ENCODE peak calls at places on chromosomes 5 and 9, in ten cellular contexts. X, F, O, P, C, I, Z, S, A and B are unnamed samples. For H3K27me3, the result is how much of the 10 kb centered on the place peaks cover.

GRCh38 chr9:79757906-79758669 is 186.3 kb downstream of the TLE4 start:
- DNase-seq in O (no peak), P (no peak), C (no peak), F (no peak), S (no peak), X (no peak), I (peak), A (no peak), Z (no peak), B (no peak)

GRCh38 chr9:79129865-79130480 is 441.8 kb upstream of the TLE4 start:
- DNase-seq in C (peak), P (peak), S (peak), A (no peak), F (peak), I (peak), O (peak), Z (no peak), X (peak), B (peak)

GRCh38 chr5:73119492-73120157 is 750 bp upstream of the TMEM171 start:
- DNase-seq in F (peak), I (no peak), P (no peak), C (peak), S (no peak), A (no peak), O (peak), Z (no peak), X (no peak), B (peak)

GRCh38 chr9:14314929-14315753 is 1.2 kb upstream of the NFIB start:
- DNase-seq in A (peak), O (peak), X (peak), C (peak), F (peak), Z (peak), I (peak), S (peak), P (peak), B (peak)

GRCh38 chr5:42570946-42571625 is 147.8 kb downstream of the GHR start:
- DNase-seq in S (no peak), X (no peak), A (no peak), F (no peak), C (no peak), P (no peak), I (peak), Z (no peak), O (peak), B (no peak)

GRCh38 chr9:35748239-35748857 is 680 bp downstream of the GBA2 start:
- DNase-seq in F (no peak), P (no peak), A (no peak), C (no peak), S (no peak), Z (no peak), I (peak), O (peak), X (no peak), B (no peak)

GRCh38 chr5:176863765-176864098 is 35.4 kb downstream of the HK3 start:
- DNase-seq in S (no peak), X (no peak), Z (no peak), P (no peak), A (no peak), I (no peak), F (no peak), C (peak), O (no peak), B (no peak)

GRCh38 chr5:50927953-50928352 is 261.5 kb downstream of the PARP8 start:
- DNase-seq in C (no peak), O (no peak), P (no peak), X (no peak), F (no peak), S (no peak), A (no peak), I (no peak), Z (no peak), B (no peak)

GRCh38 chr5:592158-592557 is 20.0 kb upstream of the CEP72 start:
- DNase-seq in S (no peak), C (no peak), Z (no peak), P (no peak), A (peak), X (no peak), I (no peak), F (no peak), O (no peak), B (no peak)

GRCh38 chr5:33772276-33772990 is 119.4 kb downstream of the ADAMTS12 start:
- DNase-seq in C (no peak), I (peak), X (no peak), Z (no peak), S (no peak), P (no peak), A (no peak), O (peak), F (no peak), B (no peak)

GRCh38 chr5:162473051-162473714 is 405.6 kb downstream of the GABRG2 start:
- DNase-seq in A (no peak), S (no peak), F (no peak), Z (no peak), I (no peak), C (no peak), O (no peak), X (no peak), P (no peak), B (no peak)

GRCh38 chr9:120336021-120336752 is 243.8 kb downstream of the CDK5RAP2 start:
- DNase-seq in X (no peak), Z (no peak), P (no peak), O (peak), F (no peak), C (no peak), S (no peak), I (peak), A (no peak), B (no peak)

GRCh38 chr9:118422513-118422912 is 718.3 kb downstream of the TLR4 start:
- DNase-seq in X (no peak), F (no peak), A (no peak), O (no peak), Z (no peak), P (no peak), S (no peak), I (no peak), C (no peak), B (no peak)

GRCh38 chr5:26432393-26432792 is 606.0 kb downstream of the CDH9 start:
- DNase-seq in C (no peak), P (no peak), A (no peak), S (no peak), X (no peak), F (no peak), I (no peak), O (no peak), Z (no peak), B (no peak)

GRCh38 chr5:97838214-97838613 is 655.2 kb upstream of the RIOK2 start:
- DNase-seq in A (no peak), F (no peak), P (no peak), O (peak), Z (no peak), I (peak), X (no peak), S (no peak), C (no peak), B (no peak)

GRCh38 chr9:137055385-137056364 is 1.8 kb upstream of the ENTPD2 start:
- DNase-seq in S (peak), X (peak), Z (no peak), I (peak), P (peak), A (no peak), F (peak), O (no peak), C (peak), B (peak)

GRCh38 chr9:128909859-128910258 is 10.9 kb upstream of the PHYHD1 start:
- DNase-seq in Z (no peak), P (no peak), X (no peak), O (no peak), F (no peak), S (no peak), I (no peak), A (no peak), C (no peak), B (no peak)

GRCh38 chr5:98768160-98769005 is 5.1 kb upstream of the RGMB start:
- DNase-seq in O (no peak), F (peak), C (peak), X (peak), S (peak), Z (no peak), A (peak), P (peak), I (peak), B (peak)

GRCh38 chr5:145925353-145925752 is 11.0 kb upstream of the SH3RF2 start:
- DNase-seq in O (peak), C (no peak), X (no peak), I (peak), A (no peak), P (no peak), Z (no peak), F (no peak), S (no peak), B (no peak)

GRCh38 chr9:15220658-15221310 is 86.2 kb downstream of the TTC39B start:
- DNase-seq in A (no peak), C (no peak), P (no peak), Z (no peak), S (no peak), O (no peak), I (peak), F (no peak), X (no peak), B (no peak)

GRCh38 chr9:36892279-36892678 is 141.8 kb downstream of the PAX5 start:
- DNase-seq in C (no peak), I (no peak), S (no peak), Z (no peak), F (no peak), O (peak), P (no peak), X (no peak), A (no peak), B (no peak)

GRCh38 chr9:36891341-36891811 is 142.7 kb downstream of the PAX5 start:
- DNase-seq in A (no peak), S (no peak), C (no peak), X (no peak), O (no peak), F (peak), Z (no peak), P (no peak), I (no peak), B (no peak)

GRCh38 chr9:36884721-36885120 is 149.3 kb downstream of the PAX5 start:
- DNase-seq in X (no peak), C (no peak), A (no peak), F (no peak), S (no peak), Z (no peak), P (no peak), I (no peak), O (no peak), B (no peak)

GRCh38 chr9:36893148-36893547 is 140.9 kb downstream of the PAX5 start:
- DNase-seq in C (no peak), X (no peak), I (no peak), F (no peak), A (no peak), P (no peak), Z (no peak), S (no peak), O (no peak), B (no peak)

GRCh38 chr9:36888551-36888950 is 145.5 kb downstream of the PAX5 start:
- DNase-seq in I (no peak), Z (no peak), A (peak), S (no peak), X (no peak), O (no peak), F (no peak), C (no peak), P (no peak), B (no peak)
- H3K27me3 ChIP-seq in I (half or more), Z (under half), A (under half), S (under half), X (under half), O (under half), F (under half), C (under half), P (half or more), B (under half)

DNA sequence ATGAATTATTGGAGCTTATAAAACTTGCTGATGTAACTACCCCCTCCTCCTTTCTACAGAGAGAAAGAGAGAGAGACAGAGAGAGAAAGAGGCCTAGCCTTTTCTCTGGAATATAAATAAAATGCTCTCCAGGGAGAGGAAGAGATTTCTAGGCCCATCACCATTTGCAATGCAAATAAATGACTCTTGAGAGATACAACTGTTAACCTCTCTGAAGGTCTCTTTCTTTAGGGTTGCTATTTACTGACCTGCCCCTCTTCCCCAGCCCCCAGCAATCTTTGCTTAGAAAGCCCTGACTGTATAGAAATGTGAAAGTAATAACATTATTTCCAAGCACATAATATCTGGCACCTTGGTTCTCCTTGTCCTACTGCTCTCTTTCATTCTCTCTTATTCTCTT is 1087.7 kb upstream of the NUDT12 start:
- DNase-seq in X (no peak), S (no peak), A (no peak), C (peak), Z (no peak), O (no peak), I (no peak), P (no peak), F (no peak), B (no peak)
- H3K27me3 ChIP-seq in X (under half), S (under half), A (under half), C (under half), Z (under half), O (under half), I (under half), P (under half), F (under half), B (under half)

GRCh38 chr5:175588709-175589429 is 69.0 kb upstream of the HRH2 start:
- DNase-seq in P (peak), X (no peak), O (no peak), S (no peak), I (no peak), C (no peak), F (no peak), Z (no peak), A (no peak), B (no peak)
- H3K27me3 ChIP-seq in P (under half), X (under half), O (under half), S (under half), I (under half), C (under half), F (under half), Z (under half), A (under half), B (under half)

GRCh38 chr5:77642915-77643653 is 4.6 kb upstream of the OTP start:
- DNase-seq in A (no peak), X (no peak), O (no peak), C (peak), F (peak), S (no peak), Z (no peak), P (no peak), I (no peak), B (no peak)

GRCh38 chr5:77645158-77645994 is 6.9 kb upstream of the OTP start:
- DNase-seq in O (no peak), Z (no peak), A (no peak), I (peak), F (peak), P (no peak), S (no peak), C (peak), X (no peak), B (no peak)

GRCh38 chr5:77643654-77644404 is 5.3 kb upstream of the OTP start:
- DNase-seq in A (no peak), O (no peak), P (no peak), Z (no peak), I (no peak), C (peak), F (peak), S (no peak), X (no peak), B (no peak)

GRCh38 chr5:77645995-77646639 is 7.6 kb upstream of the OTP start:
- DNase-seq in S (no peak), F (no peak), X (no peak), O (no peak), A (no peak), I (no peak), C (no peak), Z (no peak), P (no peak), B (no peak)

GRCh38 chr5:77644443-77645157 is 6.1 kb upstream of the OTP start:
- DNase-seq in A (no peak), X (no peak), S (no peak), F (peak), C (peak), I (no peak), Z (no peak), P (no peak), O (no peak), B (no peak)
- H3K27me3 ChIP-seq in A (half or more), X (under half), S (half or more), F (half or more), C (half or more), I (half or more), Z (under half), P (half or more), O (half or more), B (half or more)